ENCODE peak calls at places on chromosomes 1 and 21, in four cellular contexts. One of them, this sample, is unnamed. For H3K79me2 and H3K27me3, the result is how much of the 10 kb centered on the place peaks cover.

GRCh38 chr1:70156529-70157120 is 48.8 kb downstream of the LRRC40 start:
- DNase-seq in trophoblast cell: peak
- DNase-seq in mesendoderm: no peak
- DNase-seq in H9: no peak
- DNase-seq in this sample: no peak

GRCh38 chr1:245837741-245838140 is 669.3 kb downstream of the SMYD3 start:
- DNase-seq in H9: no peak
- DNase-seq in trophoblast cell: no peak
- DNase-seq in mesendoderm: no peak
- DNase-seq in this sample: no peak

GRCh38 chr1:73832276-73832825 is 365.6 kb downstream of the LRRIQ3 start:
- DNase-seq in trophoblast cell: no peak
- DNase-seq in H9: no peak
- DNase-seq in mesendoderm: no peak
- DNase-seq in this sample: no peak

GRCh38 chr1:100141192-100141591 is 8.2 kb downstream of the TRMT13 start:
- DNase-seq in trophoblast cell: no peak
- DNase-seq in H9: no peak
- DNase-seq in mesendoderm: no peak
- DNase-seq in this sample: no peak

GRCh38 chr1:17475729-17476128 is 36.3 kb upstream of the RCC2 start:
- DNase-seq in mesendoderm: no peak
- DNase-seq in trophoblast cell: peak
- DNase-seq in H9: peak
- DNase-seq in this sample: no peak

GRCh38 chr1:21397813-21398188 is 42.1 kb upstream of the NBPF3 start:
- DNase-seq in H9: peak
- DNase-seq in mesendoderm: peak
- DNase-seq in trophoblast cell: no peak
- DNase-seq in this sample: peak

GRCh38 chr1:119220980-119221379 is 80.5 kb upstream of the WARS2 start:
- DNase-seq in H9: no peak
- DNase-seq in trophoblast cell: no peak
- DNase-seq in mesendoderm: no peak
- DNase-seq in this sample: no peak

GRCh38 chr1:201294876-201295275 is 11.6 kb downstream of the PKP1 start:
- DNase-seq in trophoblast cell: no peak
- DNase-seq in H9: no peak
- DNase-seq in mesendoderm: no peak
- DNase-seq in this sample: no peak

GRCh38 chr1:10168912-10169514 is 41.4 kb upstream of the KIF1B start:
- DNase-seq in trophoblast cell: no peak
- DNase-seq in mesendoderm: no peak
- DNase-seq in H9: no peak
- DNase-seq in this sample: no peak

GRCh38 chr21:31397939-31398338 is 53.9 kb upstream of the TIAM1 start:
- DNase-seq in trophoblast cell: no peak
- DNase-seq in H9: no peak
- DNase-seq in mesendoderm: peak
- DNase-seq in this sample: no peak

GRCh38 chr1:108615544-108615943 is 45.3 kb downstream of the HENMT1 start:
- DNase-seq in H9: no peak
- DNase-seq in trophoblast cell: no peak
- DNase-seq in mesendoderm: no peak
- DNase-seq in this sample: no peak

GRCh38 chr1:23417570-23417969 is 7.0 kb downstream of the TCEA3 start:
- DNase-seq in trophoblast cell: no peak
- DNase-seq in H9: no peak
- DNase-seq in mesendoderm: no peak
- DNase-seq in this sample: no peak

GRCh38 chr1:88684482-88685238 is 587 bp downstream of the PKN2 start:
- DNase-seq in trophoblast cell: peak
- DNase-seq in H9: peak
- DNase-seq in mesendoderm: peak
- DNase-seq in this sample: peak

GRCh38 chr1:186183219-186183618 is 191.8 kb downstream of the TPR start:
- DNase-seq in trophoblast cell: peak
- DNase-seq in mesendoderm: no peak
- DNase-seq in H9: no peak
- DNase-seq in this sample: no peak

GRCh38 chr1:52602328-52603300 is at the start of gene GPX7:
- DNase-seq in mesendoderm: peak
- DNase-seq in H9: peak
- DNase-seq in trophoblast cell: peak
- DNase-seq in this sample: no peak

GRCh38 chr1:116923421-116923820 is 13.7 kb downstream of the PTGFRN start:
- DNase-seq in mesendoderm: no peak
- DNase-seq in H9: no peak
- DNase-seq in trophoblast cell: no peak
- DNase-seq in this sample: no peak

GRCh38 chr1:201090536-201090935 is 21.7 kb downstream of the CACNA1S start:
- DNase-seq in H9: no peak
- DNase-seq in mesendoderm: no peak
- DNase-seq in trophoblast cell: no peak
- DNase-seq in this sample: no peak

GRCh38 chr1:155940531-155940992 is 876 bp upstream of the RXFP4 start:
- DNase-seq in mesendoderm: no peak
- DNase-seq in trophoblast cell: no peak
- DNase-seq in H9: no peak
- DNase-seq in this sample: no peak

GRCh38 chr1:206048582-206048981 is 4.4 kb upstream of the RHEX start:
- DNase-seq in mesendoderm: no peak
- DNase-seq in trophoblast cell: no peak
- DNase-seq in H9: no peak
- DNase-seq in this sample: no peak

GRCh38 chr1:76230894-76231293 is 156.3 kb downstream of the ST6GALNAC3 start:
- DNase-seq in mesendoderm: no peak
- DNase-seq in H9: peak
- DNase-seq in trophoblast cell: no peak
- DNase-seq in this sample: no peak

GRCh38 chr21:37319551-37319950 is 47.0 kb upstream of the DYRK1A start:
- DNase-seq in H9: no peak
- DNase-seq in mesendoderm: no peak
- DNase-seq in trophoblast cell: no peak
- DNase-seq in this sample: no peak

GRCh38 chr1:27011058-27011764 is 1.4 kb downstream of the TENT5B start:
- DNase-seq in trophoblast cell: peak
- DNase-seq in H9: peak
- DNase-seq in mesendoderm: peak
- DNase-seq in this sample: no peak

GRCh38 chr21:37642493-37642892 is 273.8 kb downstream of the KCNJ6 start:
- DNase-seq in trophoblast cell: no peak
- DNase-seq in H9: peak
- DNase-seq in mesendoderm: peak
- DNase-seq in this sample: no peak

GRCh38 chr1:172298146-172298545 is 122.3 kb upstream of the C1orf105 start:
- DNase-seq in trophoblast cell: no peak
- DNase-seq in mesendoderm: no peak
- DNase-seq in H9: no peak
- DNase-seq in this sample: no peak

GRCh38 chr1:40449684-40450490 is at the start of gene ZFP69B:
- DNase-seq in trophoblast cell: peak
- DNase-seq in H9: peak
- DNase-seq in mesendoderm: peak
- DNase-seq in this sample: peak

GRCh38 chr1:19384113-19384512 is 72.0 kb downstream of the SLC66A1 start:
- DNase-seq in H9: no peak
- DNase-seq in trophoblast cell: no peak
- DNase-seq in mesendoderm: no peak
- DNase-seq in this sample: no peak

GRCh38 chr21:42650441-42651421 is 2.7 kb upstream of the PDE9A start:
- DNase-seq in mesendoderm: no peak
- DNase-seq in trophoblast cell: no peak
- DNase-seq in H9: no peak
- DNase-seq in this sample: no peak

GRCh38 chr1:52852854-52853253 is 10.3 kb downstream of the ZYG11A start:
- DNase-seq in mesendoderm: no peak
- DNase-seq in trophoblast cell: no peak
- DNase-seq in H9: no peak
- DNase-seq in this sample: no peak

GRCh38 chr1:226457307-226457712 is 49.4 kb upstream of the PARP1 start:
- DNase-seq in H9: peak
- DNase-seq in mesendoderm: peak
- DNase-seq in trophoblast cell: no peak
- DNase-seq in this sample: peak

GRCh38 chr1:1021010-1021845 is 1.3 kb downstream of the AGRN start:
- DNase-seq in trophoblast cell: no peak
- DNase-seq in H9: no peak
- DNase-seq in mesendoderm: peak
- DNase-seq in this sample: no peak

GRCh38 chr1:27574871-27575831 is 28.8 kb downstream of the AHDC1 start:
- DNase-seq in trophoblast cell: peak
- DNase-seq in H9: peak
- DNase-seq in mesendoderm: peak
- DNase-seq in this sample: peak

GRCh38 chr1:28056129-28056925 is 32.1 kb downstream of the EYA3 start:
- DNase-seq in H9: no peak
- DNase-seq in trophoblast cell: no peak
- DNase-seq in mesendoderm: no peak
- DNase-seq in this sample: no peak

DNA sequence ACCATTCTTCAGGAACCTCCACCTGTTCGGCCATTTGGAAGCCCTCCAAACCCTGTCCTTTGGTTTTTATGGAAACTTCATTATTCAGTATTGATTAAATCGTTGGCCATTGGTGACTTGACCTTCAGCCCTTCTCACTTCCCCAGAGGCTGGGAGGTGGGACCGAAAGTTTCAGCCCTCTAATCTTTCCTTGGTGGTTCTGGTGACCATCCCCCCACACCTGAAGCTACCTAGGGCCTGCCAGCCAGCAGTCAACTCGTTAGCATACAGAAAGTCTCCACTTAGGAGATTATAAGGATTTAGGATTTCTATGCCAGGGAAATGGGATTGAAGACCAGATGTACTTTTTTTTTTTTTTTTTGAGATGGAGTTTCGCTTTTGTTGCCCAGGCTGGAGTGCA is 6.7 kb downstream of the DHX9 start:
- DNase-seq in mesendoderm: peak
- DNase-seq in H9: no peak
- DNase-seq in trophoblast cell: no peak
- DNase-seq in this sample: no peak
- H3K79me2 ChIP-seq in mesendoderm: half or more
- H3K79me2 ChIP-seq in H9: half or more
- H3K79me2 ChIP-seq in trophoblast cell: under half
- H3K79me2 ChIP-seq in this sample: half or more

DNA sequence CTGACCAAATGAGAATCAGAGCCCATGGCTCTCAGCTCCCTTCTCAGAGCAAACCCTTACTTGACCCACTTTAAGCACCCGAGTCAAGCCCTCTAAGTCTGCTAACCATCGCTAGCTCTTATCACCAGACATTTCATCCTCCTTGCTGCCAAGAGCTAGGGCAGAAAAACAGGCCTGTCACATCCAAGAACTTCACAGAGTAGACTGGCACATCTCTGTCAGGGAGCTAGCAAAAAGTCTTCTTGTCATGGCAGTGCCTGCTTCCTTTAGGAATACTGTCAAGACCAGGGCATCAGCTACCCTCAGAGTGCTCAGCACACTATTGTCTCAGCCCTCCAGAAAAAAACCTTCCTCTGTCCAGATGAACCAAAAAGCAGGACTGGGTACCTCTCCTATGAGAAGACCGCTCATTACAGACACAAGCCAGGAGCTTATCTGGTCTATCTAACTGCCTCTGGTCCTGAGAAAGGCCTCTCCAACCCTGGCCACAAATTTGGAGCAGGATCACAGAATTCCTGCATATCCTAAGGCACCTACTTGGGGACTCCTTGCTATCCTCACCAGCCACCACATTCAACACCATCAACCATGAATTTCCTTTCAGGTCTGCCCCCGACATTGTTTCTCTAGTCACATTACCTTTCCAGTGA is 26.2 kb downstream of the ERI3 start:
- DNase-seq in trophoblast cell: no peak
- DNase-seq in H9: no peak
- DNase-seq in mesendoderm: peak
- DNase-seq in this sample: no peak
- H3K23ac ChIP-seq in trophoblast cell: no peak
- H3K23ac ChIP-seq in H9: no peak
- H3K23ac ChIP-seq in mesendoderm: no peak
- H3K23ac ChIP-seq in this sample: no peak

DNA sequence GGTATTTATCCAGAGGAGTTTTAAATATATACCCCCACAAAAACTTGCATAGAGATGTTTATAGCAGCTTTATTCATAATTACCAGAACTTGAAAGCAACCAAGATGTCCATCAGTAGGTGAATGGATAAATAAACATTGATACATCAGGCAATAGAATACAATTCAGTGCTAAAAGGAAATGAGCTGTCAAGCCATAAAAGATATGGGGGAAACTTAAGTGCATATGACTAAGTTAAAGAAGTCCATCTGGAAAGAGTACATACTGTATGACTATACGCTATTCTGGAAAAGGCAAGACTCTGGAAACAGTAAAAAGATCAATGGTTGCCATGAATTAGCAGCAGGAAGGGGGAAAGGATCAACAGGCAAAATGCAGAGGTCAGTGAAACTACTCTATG is 366.7 kb downstream of the HHIPL2 start:
- DNase-seq in mesendoderm: no peak
- DNase-seq in H9: no peak
- DNase-seq in trophoblast cell: no peak
- DNase-seq in this sample: no peak
- H3K27me3 ChIP-seq in mesendoderm: under half
- H3K27me3 ChIP-seq in H9: under half
- H3K27me3 ChIP-seq in trophoblast cell: under half
- H3K27me3 ChIP-seq in this sample: under half

GRCh38 chr1:209829716-209830115 is 1.9 kb downstream of the UTP25 start:
- DNase-seq in mesendoderm: no peak
- DNase-seq in trophoblast cell: no peak
- DNase-seq in H9: no peak
- DNase-seq in this sample: no peak
- H3K79me2 ChIP-seq in mesendoderm: under half
- H3K79me2 ChIP-seq in trophoblast cell: under half
- H3K79me2 ChIP-seq in H9: under half
- H3K79me2 ChIP-seq in this sample: under half

DNA sequence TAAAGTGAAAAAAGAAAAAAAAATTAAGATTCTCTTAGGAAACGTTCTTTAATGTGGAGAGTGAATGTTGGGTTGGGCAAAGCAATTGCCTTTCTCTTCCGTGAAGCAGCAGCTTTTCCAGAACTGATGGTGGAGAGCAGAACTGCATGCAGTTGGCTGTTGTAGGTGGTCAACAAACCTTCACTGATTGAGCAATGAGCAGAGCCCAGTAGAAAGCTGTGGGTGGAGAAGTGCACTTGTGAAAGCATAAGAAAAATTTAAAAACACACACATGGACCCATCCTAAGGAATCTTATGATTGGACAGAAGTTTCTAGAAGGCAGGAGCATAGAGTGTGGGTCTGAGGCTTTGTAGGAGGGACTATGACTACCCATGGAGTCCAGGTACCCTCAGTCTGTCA is 4.5 kb downstream of the PRELP start:
- DNase-seq in trophoblast cell: no peak
- DNase-seq in mesendoderm: no peak
- DNase-seq in H9: no peak
- DNase-seq in this sample: no peak
- H3K23ac ChIP-seq in trophoblast cell: no peak
- H3K23ac ChIP-seq in mesendoderm: no peak
- H3K23ac ChIP-seq in H9: no peak
- H3K23ac ChIP-seq in this sample: no peak

This sample was measured in H1.